ENCODE peak calls at places on chromosome 10, in six cellular contexts. A is HepG2, N is tibial nerve, C is esophagus muscularis mucosa, E is IMR-90, O is stomach. J is an unnamed sample.

GRCh38 chr10:126929391-126929790 is 24.2 kb downstream of the DOCK1 start:
- DNase-seq in E (no peak), N (no peak), A (peak; percentile 22), O (no peak), C (no peak), J (no peak)

GRCh38 chr10:75014516-75015230 is 96.8 kb upstream of the SAMD8 start:
- DNase-seq in E (no peak), N (no peak), C (no peak), O (no peak), A (no peak), J (no peak)

GRCh38 chr10:101008823-101009423 is 9.3 kb downstream of the LZTS2 start:
- DNase-seq in N (no peak), E (no peak), O (no peak), A (peak; percentile 94), C (no peak), J (no peak)

GRCh38 chr10:76010703-76011102 is 579.3 kb downstream of the LRMDA start:
- DNase-seq in N (no peak), A (no peak), O (no peak), E (no peak), C (no peak), J (no peak)

GRCh38 chr10:74921744-74922143 is 95.3 kb downstream of the KAT6B start:
- DNase-seq in N (no peak), O (no peak), C (no peak), E (peak; percentile 12), A (no peak), J (no peak)

GRCh38 chr10:55374060-55374459 is 573.0 kb upstream of the PCDH15 start:
- DNase-seq in A (peak; percentile 1), C (no peak), O (no peak), E (no peak), N (no peak), J (no peak)

GRCh38 chr10:49629286-49629915 is 15.6 kb downstream of the CHAT start:
- DNase-seq in N (no peak), C (no peak), E (no peak), O (no peak), A (no peak), J (no peak)

GRCh38 chr10:48481385-48481784 is 123.5 kb downstream of the ARHGAP22 start:
- DNase-seq in E (no peak), N (no peak), A (no peak), C (no peak), O (peak; percentile 1), J (no peak)

GRCh38 chr10:11898372-11899066 is 75.4 kb downstream of the PROSER2 start:
- DNase-seq in O (peak; percentile 78), E (peak; percentile 30), C (no peak), A (peak; percentile 89), N (no peak), J (peak; percentile 87)

GRCh38 chr10:63266337-63267327 is 133.5 kb downstream of the NRBF2 start:
- DNase-seq in C (no peak), A (no peak), E (no peak), O (no peak), N (no peak), J (no peak)

GRCh38 chr10:102230264-102230860 is 4.3 kb downstream of the ELOVL3 start:
- DNase-seq in O (peak; percentile 60), A (no peak), E (peak; percentile 42), N (no peak), C (no peak), J (peak; percentile 58)

GRCh38 chr10:107915277-107915634 is 750.8 kb upstream of the SORCS1 start:
- DNase-seq in C (no peak), E (no peak), A (peak; percentile 4), N (no peak), O (no peak), J (peak; percentile 13)

GRCh38 chr10:80281292-80281691 is 8.2 kb downstream of the MAT1A start:
- DNase-seq in O (peak; percentile 15), A (no peak), N (no peak), C (peak; percentile 88), E (no peak), J (no peak)

GRCh38 chr10:6176691-6177231 is 26.0 kb upstream of the PFKFB3 start:
- DNase-seq in N (no peak), O (no peak), C (no peak), E (peak; percentile 42), A (no peak), J (no peak)

GRCh38 chr10:60089095-60089494 is 182.7 kb upstream of the CCDC6 start:
- DNase-seq in N (no peak), E (peak; percentile 7), A (peak; percentile 3), C (no peak), O (no peak), J (no peak)

GRCh38 chr10:10007972-10008371 is 1009.7 kb upstream of the CELF2 start:
- DNase-seq in C (no peak), O (no peak), E (no peak), A (no peak), N (no peak), J (no peak)

GRCh38 chr10:114100848-114101741 is 57.4 kb downstream of the ADRB1 start:
- DNase-seq in A (no peak), N (no peak), O (no peak), E (peak; percentile 19), C (no peak), J (peak; percentile 27)

GRCh38 chr10:110533149-110533548 is 34.3 kb upstream of the SMC3 start:
- DNase-seq in O (no peak), C (no peak), N (no peak), E (peak; percentile 20), A (no peak), J (no peak)

GRCh38 chr10:73625004-73625883 is 16.0 kb downstream of the MYOZ1 start:
- DNase-seq in C (no peak), O (no peak), E (peak; percentile 25), A (no peak), N (no peak), J (peak; percentile 15)

GRCh38 chr10:43299579-43299978 is 32.7 kb upstream of the RASGEF1A start:
- DNase-seq in N (no peak), A (no peak), O (no peak), C (no peak), E (no peak), J (no peak)

GRCh38 chr10:11541296-11541695 is 70.2 kb downstream of the USP6NL start:
- DNase-seq in O (no peak), A (no peak), N (no peak), C (no peak), E (no peak), J (no peak)

GRCh38 chr10:97752956-97753355 is 16.0 kb downstream of the ZFYVE27 start:
- DNase-seq in O (no peak), E (no peak), C (no peak), N (no peak), A (no peak), J (no peak)

GRCh38 chr10:32771217-32771616 is 186.8 kb downstream of the ITGB1 start:
- DNase-seq in E (no peak), N (no peak), C (no peak), O (no peak), A (no peak), J (no peak)

GRCh38 chr10:14415676-14416307 is 85.1 kb upstream of the FRMD4A start:
- DNase-seq in A (no peak), O (no peak), N (no peak), C (no peak), E (no peak), J (no peak)

GRCh38 chr10:66931949-66932343 is 6.1 kb downstream of the LRRTM3 start:
- DNase-seq in E (no peak), A (no peak), O (no peak), C (no peak), N (no peak), J (no peak)

GRCh38 chr10:79099898-79100448 is 31.2 kb downstream of the ZMIZ1 start:
- DNase-seq in C (no peak), O (no peak), N (no peak), A (no peak), E (no peak), J (no peak)
- H3K4me1 ChIP-seq in C (peaks cover 100% of the 10 kb centered on the region), O (peaks cover 100% of the 10 kb centered on the region), N (peaks cover 78% of the 10 kb centered on the region), A (peaks cover 88% of the 10 kb centered on the region), E (peaks cover 79% of the 10 kb centered on the region), J (peaks cover 96% of the 10 kb centered on the region)

DNA sequence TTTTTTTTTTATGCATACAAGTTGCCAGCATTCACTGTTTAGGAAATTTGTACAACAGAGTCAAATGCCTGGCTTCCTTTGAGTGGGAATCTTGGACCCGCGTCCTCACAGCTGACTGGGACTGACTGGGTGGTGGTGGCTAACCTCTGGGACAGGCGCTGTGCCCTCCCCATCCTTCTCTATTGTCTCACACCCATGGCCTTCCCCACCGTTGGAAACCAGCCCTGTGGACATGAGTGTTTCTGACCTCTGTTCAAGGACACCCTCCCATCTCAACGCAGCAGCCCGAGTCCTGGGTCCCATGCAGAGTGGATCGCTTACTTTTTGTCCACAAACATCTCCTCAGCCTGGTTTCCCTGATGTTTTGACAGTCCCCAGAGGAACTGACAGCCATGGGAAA is 125.1 kb upstream of the PPIF start:
- DNase-seq in O (no peak), E (no peak), C (no peak), A (no peak), N (no peak), J (no peak)
- H3K36me3 ChIP-seq in O (peaks cover 92% of the 10 kb centered on the region), E (peaks cover 49% of the 10 kb centered on the region), C (peaks cover 39% of the 10 kb centered on the region), A (peaks cover 52% of the 10 kb centered on the region), N (no peaks in the 10 kb centered on the region), J (no peaks in the 10 kb centered on the region)

GRCh38 chr10:29734640-29734979 is 99.8 kb upstream of the SVIL start:
- DNase-seq in E (no peak), C (no peak), O (no peak), A (no peak), N (no peak), J (no peak)

GRCh38 chr10:29734980-29735627 is 100.3 kb upstream of the SVIL start:
- DNase-seq in N (peak; percentile 21), O (peak; percentile 61), A (no peak), E (no peak), C (no peak), J (peak; percentile 68)

GRCh38 chr10:29736325-29737208 is 101.8 kb upstream of the SVIL start:
- DNase-seq in N (peak; percentile 44), O (peak; percentile 67), C (no peak), E (peak; percentile 55), A (no peak), J (peak; percentile 81)

GRCh38 chr10:29737209-29737565 is 102.4 kb upstream of the SVIL start:
- DNase-seq in E (no peak), C (no peak), A (no peak), O (no peak), N (no peak), J (no peak)

DNA sequence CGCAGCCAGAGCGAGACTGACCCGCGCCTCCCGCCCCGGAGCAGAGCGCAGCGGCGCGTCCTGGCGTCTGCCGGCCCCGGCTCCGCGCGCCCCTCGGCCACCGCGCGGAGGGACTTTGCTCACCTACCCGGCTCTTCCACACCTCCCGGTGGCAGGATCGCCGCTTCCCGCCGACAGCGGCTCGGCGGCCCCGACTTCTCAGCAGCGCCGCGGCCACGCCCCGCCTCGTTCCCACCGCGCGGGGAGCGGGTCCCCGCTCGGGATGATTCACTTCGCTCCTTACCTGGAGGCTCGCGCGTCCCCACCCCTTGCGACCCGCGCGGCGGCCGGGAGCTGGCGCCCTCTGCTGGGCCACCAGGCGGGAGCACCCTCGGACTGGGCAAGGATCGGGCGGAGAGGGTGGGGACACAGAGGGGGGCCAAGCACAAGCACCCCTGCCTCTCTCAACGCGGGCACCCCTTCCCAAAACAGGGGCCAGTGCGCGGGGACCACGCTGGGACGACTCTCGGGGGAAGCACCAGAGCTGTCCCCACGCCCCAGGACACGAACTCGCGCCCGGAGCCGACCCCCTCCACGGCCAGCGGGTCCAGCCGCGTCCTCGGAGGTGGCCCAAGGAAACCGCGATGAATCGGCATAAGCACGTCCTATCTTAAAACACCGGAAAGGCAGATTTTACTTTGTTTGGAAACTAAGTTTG is 101.0 kb upstream of the SVIL start:
- DNase-seq in A (peak; percentile 61), N (peak; percentile 66), C (peak; percentile 97), E (peak; percentile 67), O (peak; percentile 86), J (peak; percentile 89)
- TF ChIP-seq POLR2A in A (peak; percentile 44), N (no peak), C (peak; percentile 62), E (no peak), O (no peak), J (peak; percentile 88)

GRCh38 chr10:131931981-131932380 is 31.2 kb downstream of the PPP2R2D start:
- DNase-seq in O (peak; percentile 18), C (no peak), N (no peak), E (no peak), A (no peak), J (no peak)
- H3K4me1 ChIP-seq in O (peaks cover 13% of the 10 kb centered on the region), C (peaks cover 63% of the 10 kb centered on the region), N (peaks cover 11% of the 10 kb centered on the region), E (peaks cover 5% of the 10 kb centered on the region), A (peaks cover 15% of the 10 kb centered on the region), J (peaks cover 57% of the 10 kb centered on the region)

J was measured in body of pancreas.